ENCODE peak calls at places on chromosomes 7 and 10, in seven cellular contexts. S, E, H, Z, K, D and L are unnamed samples. For H3K4me1, the result is how much of the 10 kb centered on the place peaks cover.

GRCh38 chr7:123535517-123535916 is 1.1 kb upstream of the IQUB start:
- DNase-seq in Z (no peak), K (no peak), H (no peak), S (no peak), E (no peak), D (no peak), L (no peak)

GRCh38 chr7:80520199-80520598 is 8.3 kb upstream of the GNAT3 start:
- DNase-seq in E (no peak), Z (no peak), K (no peak), D (no peak), S (no peak), H (no peak), L (no peak)

GRCh38 chr7:53596230-53596629 is 560.8 kb downstream of the POM121L12 start:
- DNase-seq in H (no peak), K (no peak), E (no peak), S (no peak), D (no peak), Z (peak), L (no peak)

GRCh38 chr7:134546903-134547737 is 1.8 kb upstream of the AKR1B15 start:
- DNase-seq in E (peak), Z (peak), K (peak), S (peak), H (peak), D (peak), L (peak)

GRCh38 chr10:24344695-24345473 is 135.9 kb downstream of the KIAA1217 start:
- DNase-seq in K (no peak), D (no peak), S (no peak), Z (no peak), E (no peak), H (no peak), L (no peak)

GRCh38 chr7:40733111-40733510 is 598.3 kb downstream of the SUGCT start:
- DNase-seq in S (no peak), D (no peak), E (no peak), Z (no peak), K (no peak), H (no peak), L (no peak)

GRCh38 chr7:105319578-105319977 is 69.1 kb downstream of the SRPK2 start:
- DNase-seq in H (no peak), E (no peak), S (no peak), Z (no peak), D (no peak), K (no peak), L (no peak)

GRCh38 chr7:42254217-42254616 is 17.2 kb upstream of the GLI3 start:
- DNase-seq in K (no peak), Z (no peak), D (no peak), H (no peak), S (no peak), E (no peak), L (no peak)

GRCh38 chr10:12635127-12635541 is 285.8 kb downstream of the CAMK1D start:
- DNase-seq in H (no peak), Z (no peak), D (no peak), S (no peak), E (no peak), K (no peak), L (no peak)

GRCh38 chr7:2523941-2524807 is 4.6 kb downstream of the LFNG start:
- DNase-seq in D (no peak), H (peak), S (peak), K (no peak), Z (peak), E (no peak), L (peak)

GRCh38 chr7:157711353-157711888 is 374.6 kb downstream of the DNAJB6 start:
- DNase-seq in D (no peak), H (peak), E (no peak), Z (peak), S (no peak), K (no peak), L (peak)

GRCh38 chr10:116160271-116160670 is 112.7 kb downstream of the GFRA1 start:
- DNase-seq in S (no peak), Z (no peak), D (no peak), H (no peak), K (no peak), E (no peak), L (no peak)

GRCh38 chr10:45000138-45000763 is 472 bp upstream of the ZNF22 start:
- DNase-seq in Z (peak), E (peak), D (peak), K (no peak), H (no peak), S (no peak), L (no peak)

GRCh38 chr7:55072251-55072650 is 53.4 kb downstream of the EGFR start:
- DNase-seq in Z (no peak), D (no peak), H (no peak), E (no peak), S (no peak), K (no peak), L (no peak)

GRCh38 chr7:98395951-98396350 is 4.9 kb downstream of the BAIAP2L1 start:
- DNase-seq in K (no peak), H (no peak), E (no peak), D (no peak), Z (no peak), S (no peak), L (no peak)

GRCh38 chr7:159020987-159021386 is 123.7 kb downstream of the VIPR2 start:
- DNase-seq in K (no peak), S (no peak), Z (peak), E (no peak), H (peak), D (no peak), L (no peak)

GRCh38 chr10:14330390-14331071 is at the start of gene FRMD4A:
- DNase-seq in K (no peak), S (no peak), E (no peak), Z (peak), H (no peak), D (no peak), L (no peak)

GRCh38 chr10:126247454-126247975 is 140.8 kb downstream of the ADAM12 start:
- DNase-seq in Z (no peak), H (no peak), E (no peak), D (peak), K (no peak), S (peak), L (no peak)

GRCh38 chr10:107623292-107623691 is 458.8 kb upstream of the SORCS1 start:
- DNase-seq in D (no peak), H (no peak), E (no peak), S (no peak), Z (no peak), K (no peak), L (no peak)

GRCh38 chr7:157294773-157295172 is 42.0 kb upstream of the DNAJB6 start:
- DNase-seq in S (no peak), Z (no peak), E (no peak), D (no peak), H (no peak), K (no peak), L (no peak)

GRCh38 chr10:132585732-132586722 is 48.4 kb downstream of the INPP5A start:
- DNase-seq in H (no peak), D (no peak), K (no peak), E (no peak), Z (no peak), S (no peak), L (peak)

GRCh38 chr7:40986351-40986873 is 716.5 kb downstream of the INHBA start:
- DNase-seq in E (no peak), D (no peak), Z (no peak), H (no peak), S (no peak), K (no peak), L (no peak)

GRCh38 chr7:41313171-41313570 is 389.7 kb downstream of the INHBA start:
- DNase-seq in K (no peak), D (no peak), E (no peak), Z (no peak), H (no peak), S (no peak), L (no peak)

GRCh38 chr7:66047426-66047825 is 28.2 kb upstream of the ASL start:
- DNase-seq in K (no peak), S (no peak), Z (no peak), D (no peak), E (no peak), H (no peak), L (no peak)

GRCh38 chr10:73095479-73096021 is 1.1 kb downstream of the P4HA1 start:
- DNase-seq in Z (peak), S (peak), K (no peak), E (peak), H (no peak), D (peak), L (no peak)

GRCh38 chr10:132322621-132323048 is 9.4 kb upstream of the LRRC27 start:
- DNase-seq in H (no peak), K (no peak), E (no peak), S (no peak), Z (no peak), D (no peak), L (no peak)

GRCh38 chr10:62193479-62193878 is 75.2 kb downstream of the RTKN2 start:
- DNase-seq in H (no peak), E (no peak), K (no peak), S (no peak), Z (no peak), D (no peak), L (no peak)
- H3K27ac ChIP-seq in H (no peak), E (no peak), K (no peak), S (no peak), Z (no peak), D (no peak), L (no peak)

GRCh38 chr7:101935521-101936141 is 118.2 kb downstream of the CUX1 start:
- DNase-seq in E (peak), H (peak), K (no peak), D (peak), S (peak), Z (peak), L (peak)
- H3K4me1 ChIP-seq in E (under half), H (under half), K (under half), D (under half), S (half or more), Z (under half), L (under half)

DNA sequence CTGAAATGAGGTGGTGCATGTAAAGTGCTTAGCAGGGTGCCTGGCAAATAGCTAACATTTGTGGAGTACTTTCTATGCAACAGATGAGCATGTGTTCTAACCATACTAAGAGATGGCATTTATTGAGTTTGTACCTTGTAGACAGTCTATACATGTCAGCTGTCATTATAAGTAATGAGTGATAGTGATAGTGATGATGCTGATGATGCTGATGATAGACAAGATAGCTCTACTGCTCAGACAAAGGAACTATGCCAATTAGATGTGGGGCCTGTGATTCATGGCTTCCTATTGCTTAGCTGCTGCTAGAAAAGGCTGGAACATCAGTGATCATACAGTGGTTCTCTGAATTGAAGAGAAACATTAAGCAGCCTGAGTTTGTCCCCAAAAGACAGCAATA is 585.8 kb downstream of the KCNMA1 start:
- DNase-seq in S (no peak), Z (no peak), H (no peak), K (no peak), E (no peak), D (no peak), L (no peak)
- H3K4me3 ChIP-seq in S (no peak), Z (no peak), H (no peak), K (no peak), E (no peak), D (no peak), L (no peak)

DNA sequence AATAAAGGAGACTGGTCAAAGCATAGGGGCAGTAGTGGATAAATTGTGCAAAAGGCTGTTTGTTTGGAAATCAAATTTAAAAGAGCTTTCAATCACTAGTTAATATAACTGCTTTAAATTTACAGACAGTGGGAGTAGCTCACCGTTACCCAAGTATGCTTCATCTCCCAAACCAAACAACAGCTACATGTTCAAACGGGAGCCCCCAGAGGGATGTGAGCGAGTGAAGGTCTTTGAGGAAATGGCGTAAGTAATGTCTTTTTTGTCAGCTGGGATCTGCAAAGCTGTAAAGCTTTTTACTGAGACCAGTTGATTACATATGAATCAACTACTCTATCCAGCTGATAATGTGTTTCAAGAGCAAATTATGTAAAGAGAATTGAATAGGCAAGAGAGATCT is 116.2 kb downstream of the GLCCI1 start:
- DNase-seq in Z (no peak), D (no peak), E (no peak), K (no peak), S (no peak), H (no peak), L (no peak)
- H3K27ac ChIP-seq in Z (no peak), D (no peak), E (no peak), K (no peak), S (no peak), H (no peak), L (no peak)

GRCh38 chr7:78301361-78301760 is 502.8 kb downstream of the PHTF2 start:
- DNase-seq in D (no peak), Z (no peak), K (no peak), H (no peak), S (no peak), E (no peak), L (no peak)
- H3K4me1 ChIP-seq in D (under half), Z (under half), K (under half), H (under half), S (under half), E (under half), L (under half)

GRCh38 chr10:125164421-125164820 is 4.1 kb upstream of the CTBP2 start:
- DNase-seq in D (no peak), E (no peak), K (no peak), H (no peak), Z (peak), S (no peak), L (no peak)

GRCh38 chr10:125161570-125162139 is 1.3 kb upstream of the CTBP2 start:
- DNase-seq in H (peak), Z (no peak), S (peak), D (no peak), E (no peak), K (no peak), L (peak)

GRCh38 chr10:125160856-125161569 is 650 bp upstream of the CTBP2 start:
- DNase-seq in E (peak), H (peak), D (peak), Z (peak), K (no peak), S (peak), L (peak)

GRCh38 chr10:125163803-125164202 is 3.4 kb upstream of the CTBP2 start:
- DNase-seq in E (no peak), K (no peak), D (no peak), H (no peak), S (no peak), Z (peak), L (no peak)

GRCh38 chr10:125162181-125162906 is 2.0 kb upstream of the CTBP2 start:
- DNase-seq in Z (peak), H (peak), E (no peak), D (no peak), K (no peak), S (peak), L (peak)
- H3K4me3 ChIP-seq in Z (peak), H (peak), E (peak), D (no peak), K (no peak), S (peak), L (peak)

GRCh38 chr10:21347043-21347799 is 178.3 kb downstream of the SKIDA1 start:
- DNase-seq in H (no peak), Z (no peak), S (no peak), K (no peak), D (no peak), E (no peak), L (no peak)

GRCh38 chr10:21355591-21356011 is 169.9 kb downstream of the SKIDA1 start:
- DNase-seq in Z (no peak), S (no peak), D (no peak), K (no peak), E (no peak), H (no peak), L (no peak)

GRCh38 chr10:21352886-21353285 is 172.6 kb downstream of the SKIDA1 start:
- DNase-seq in E (no peak), S (no peak), Z (no peak), H (no peak), D (no peak), K (no peak), L (no peak)

DNA sequence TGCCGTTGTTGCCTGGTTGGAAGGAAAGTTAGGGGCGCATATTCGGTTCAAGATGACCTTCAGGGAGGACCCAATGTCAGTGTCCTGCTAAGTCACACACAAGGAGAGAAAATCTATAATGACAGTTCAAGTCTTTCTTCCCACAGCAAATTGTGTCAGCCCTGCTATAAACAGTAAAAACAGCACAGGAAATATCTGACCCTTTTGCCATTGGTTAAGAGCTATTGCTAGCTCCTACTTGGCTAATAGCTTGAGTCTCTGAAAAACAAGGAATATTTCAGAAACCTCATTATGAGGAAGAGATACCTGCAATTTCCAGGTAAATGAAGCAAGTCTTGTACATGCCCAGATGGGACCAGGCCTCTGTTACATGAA is 175.6 kb downstream of the SKIDA1 start:
- DNase-seq in Z (peak), S (no peak), H (no peak), E (no peak), K (no peak), D (no peak), L (no peak)
- H3K27ac ChIP-seq in Z (peak), S (no peak), H (no peak), E (no peak), K (no peak), D (no peak), L (peak)